ENCODE peak calls at places on chromosomes 16 and 17, in four cellular contexts. D is GM13977; E is cardiac muscle cell; Y is CD4-positive, alpha-beta T cell. F is an unnamed sample.
A peak's percentile ranks its signal among the peaks of the same experiment; 100 is the strongest.

GRCh38 chr17:65756760-65757159 is 195.3 kb upstream of the AXIN2 start:
- DNase-seq in E (no peak), D (no peak), Y (no peak), F (no peak)

GRCh38 chr17:1229354-1229890 is 40.8 kb upstream of the BHLHA9 start:
- DNase-seq in E (peak; percentile 13), D (peak; percentile 95), Y (peak; percentile 17), F (peak; percentile 85)

GRCh38 chr16:71288570-71288889 is 672 bp downstream of the CMTR2 start:
- DNase-seq in E (no peak), Y (no peak), D (no peak), F (no peak)

GRCh38 chr16:48123104-48123788 is 32.5 kb downstream of the ABCC12 start:
- DNase-seq in Y (no peak), D (peak; percentile 62), E (peak; percentile 95), F (no peak)

GRCh38 chr17:77779711-77780539 is 178.6 kb upstream of the TNRC6C start:
- DNase-seq in Y (no peak), D (no peak), E (peak; percentile 38), F (no peak)

GRCh38 chr16:67995423-67995822 is 3.9 kb downstream of the DPEP2 start:
- DNase-seq in E (no peak), Y (no peak), D (peak; percentile 52), F (peak; percentile 89)

GRCh38 chr17:61157246-61157887 is 242.3 kb upstream of the TBX2 start:
- DNase-seq in Y (no peak), D (no peak), E (peak; percentile 55), F (no peak)

GRCh38 chr17:56514264-56514663 is 79.2 kb upstream of the NOG start:
- DNase-seq in D (no peak), Y (no peak), E (no peak), F (no peak)

GRCh38 chr16:11329080-11329491 is 16.2 kb upstream of the RMI2 start:
- DNase-seq in E (peak; percentile 44), Y (no peak), D (peak; percentile 71), F (no peak)

GRCh38 chr16:57701759-57702371 is 7.3 kb downstream of the DRC7 start:
- DNase-seq in D (no peak), Y (no peak), E (no peak), F (no peak)

GRCh38 chr17:44967026-44967906 is 837 bp downstream of the C1QL1 start:
- DNase-seq in E (no peak), D (no peak), Y (no peak), F (no peak)

GRCh38 chr17:44967907-44968224 is 237 bp downstream of the C1QL1 start:
- DNase-seq in E (no peak), D (no peak), Y (no peak), F (no peak)

GRCh38 chr17:44966348-44967025 is 1.6 kb downstream of the C1QL1 start:
- DNase-seq in Y (no peak), E (no peak), D (no peak), F (no peak)

GRCh38 chr17:44968225-44969143 is at the start of gene C1QL1:
- DNase-seq in D (peak; percentile 100), E (peak; percentile 95), Y (peak; percentile 78), F (peak; percentile 74)

DNA sequence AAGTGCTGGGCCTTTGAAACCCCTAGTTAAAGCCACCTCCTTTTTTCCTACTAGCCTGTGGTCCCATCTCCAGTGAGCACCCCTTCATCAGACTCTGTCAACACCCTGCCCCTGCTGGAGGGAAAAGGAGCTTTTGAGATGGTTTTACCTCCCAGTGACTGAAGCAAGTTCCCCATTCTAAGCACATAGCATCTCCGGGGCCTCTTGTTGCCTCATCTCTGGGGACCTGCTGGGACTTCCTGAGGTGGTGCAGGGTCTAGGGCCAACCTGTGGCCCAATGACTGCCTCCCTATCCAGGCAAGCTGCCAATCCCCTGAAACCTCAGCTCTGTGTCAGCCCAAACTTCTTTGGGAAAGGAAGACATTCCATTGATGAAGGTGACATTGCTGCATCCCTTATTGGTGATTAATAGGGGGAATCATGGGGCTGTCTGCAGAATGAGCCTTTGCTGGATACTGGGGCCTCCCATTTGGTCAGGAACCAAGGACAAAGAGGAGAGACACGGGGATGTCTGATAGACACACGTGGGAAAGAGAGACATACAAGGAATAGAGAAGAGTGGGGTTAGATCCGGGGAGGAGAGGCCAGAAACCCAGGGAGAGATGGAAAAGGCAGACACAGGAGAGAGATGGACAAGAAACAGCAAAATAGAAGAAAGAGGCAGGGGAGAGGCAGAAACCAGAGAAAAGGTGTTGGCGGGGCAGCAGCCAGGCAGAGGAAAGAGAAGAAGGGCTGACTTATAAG is 2.4 kb downstream of the C1QL1 start:
- DNase-seq in Y (no peak), E (no peak), D (no peak), F (no peak)
- TF ChIP-seq CTCF in Y (no peak), E (peak; percentile 2), D (no peak), F (no peak)

GRCh38 chr17:45096141-45096540 is 35.0 kb downstream of the NMT1 start:
- DNase-seq in E (peak; percentile 44), Y (no peak), D (no peak), F (no peak)
- TF ChIP-seq CTCF in E (peak; percentile 59), Y (peak; percentile 18), D (peak; percentile 39), F (peak; percentile 34)

GRCh38 chr16:84652565-84652964 is 4.3 kb downstream of the KLHL36 start:
- DNase-seq in E (no peak), D (no peak), Y (peak; percentile 40), F (no peak)
- TF ChIP-seq CTCF in E (no peak), D (no peak), Y (no peak), F (no peak)

GRCh38 chr17:67270411-67270810 is 25.4 kb upstream of the HELZ start:
- DNase-seq in E (no peak), D (no peak), Y (no peak), F (no peak)

GRCh38 chr17:67274466-67274865 is 29.5 kb upstream of the HELZ start:
- DNase-seq in D (no peak), E (no peak), Y (no peak), F (no peak)

GRCh38 chr17:67273900-67274299 is 28.9 kb upstream of the HELZ start:
- DNase-seq in D (no peak), E (no peak), Y (no peak), F (no peak)

GRCh38 chr17:67276075-67276474 is 31.1 kb upstream of the HELZ start:
- DNase-seq in D (no peak), Y (no peak), E (peak; percentile 18), F (no peak)

DNA sequence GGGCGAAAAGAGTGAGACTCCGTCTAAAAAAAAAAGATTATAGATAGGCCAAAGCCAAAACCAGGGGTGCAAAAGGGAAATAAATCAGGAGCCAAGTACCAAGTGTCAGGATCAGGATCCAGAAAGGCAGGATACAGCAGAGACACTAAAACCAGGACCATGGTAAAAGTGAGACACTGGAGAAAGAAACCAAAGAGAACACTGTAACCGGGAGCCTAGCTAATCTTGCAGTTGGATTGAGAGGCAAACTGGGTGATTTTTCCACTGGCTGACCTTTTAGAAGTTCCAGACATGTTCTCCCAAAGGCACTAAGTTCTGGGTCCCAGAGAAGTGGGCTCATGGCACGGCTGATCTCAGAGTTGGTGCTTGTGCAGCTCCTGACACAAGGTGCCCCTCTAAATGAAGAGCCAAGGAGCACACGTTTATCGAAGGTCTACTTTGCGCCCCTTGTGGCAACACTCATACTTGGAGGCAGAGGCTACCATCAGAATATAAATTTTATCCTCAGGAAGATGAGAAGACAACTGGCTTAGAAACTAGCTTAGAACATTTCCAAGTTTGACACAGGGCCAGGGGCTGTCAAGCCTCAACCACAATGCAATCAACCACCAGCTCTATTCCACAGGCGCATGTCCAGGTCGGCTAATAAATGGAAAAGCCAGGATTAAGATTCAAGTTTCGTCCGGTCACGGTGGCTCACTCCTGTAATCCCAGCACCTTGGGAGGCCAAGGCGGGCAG is 27.5 kb upstream of the HELZ start:
- DNase-seq in Y (no peak), D (peak; percentile 40), E (peak; percentile 25), F (no peak)
- TF ChIP-seq CTCF in Y (no peak), D (no peak), E (peak; percentile 45), F (peak; percentile 46)

GRCh38 chr16:88754912-88755744 is 29.9 kb downstream of the PIEZO1 start:
- DNase-seq in D (no peak), E (peak; percentile 25), Y (peak; percentile 28), F (no peak)
- TF ChIP-seq CTCF in D (peak; percentile 25), E (no peak), Y (no peak), F (no peak)

GRCh38 chr16:15041260-15042011 is 14.4 kb downstream of the NTAN1 start:
- DNase-seq in E (peak; percentile 74), Y (no peak), D (no peak), F (no peak)
- TF ChIP-seq CTCF in E (peak; percentile 19), Y (no peak), D (no peak), F (no peak)

GRCh38 chr17:42740699-42741098 is 4.1 kb downstream of the EZH1 start:
- DNase-seq in Y (no peak), D (no peak), E (no peak), F (no peak)

GRCh38 chr17:42744283-42744805 is 496 bp downstream of the EZH1 start:
- DNase-seq in D (peak; percentile 76), E (peak; percentile 42), Y (peak; percentile 49), F (peak; percentile 75)

GRCh38 chr17:42748202-42748905 is 3.5 kb upstream of the EZH1 start:
- DNase-seq in E (no peak), D (no peak), Y (no peak), F (no peak)

GRCh38 chr17:42744806-42745617 is at the start of gene EZH1:
- DNase-seq in D (peak; percentile 99), E (peak; percentile 94), Y (peak; percentile 92), F (peak; percentile 83)

DNA sequence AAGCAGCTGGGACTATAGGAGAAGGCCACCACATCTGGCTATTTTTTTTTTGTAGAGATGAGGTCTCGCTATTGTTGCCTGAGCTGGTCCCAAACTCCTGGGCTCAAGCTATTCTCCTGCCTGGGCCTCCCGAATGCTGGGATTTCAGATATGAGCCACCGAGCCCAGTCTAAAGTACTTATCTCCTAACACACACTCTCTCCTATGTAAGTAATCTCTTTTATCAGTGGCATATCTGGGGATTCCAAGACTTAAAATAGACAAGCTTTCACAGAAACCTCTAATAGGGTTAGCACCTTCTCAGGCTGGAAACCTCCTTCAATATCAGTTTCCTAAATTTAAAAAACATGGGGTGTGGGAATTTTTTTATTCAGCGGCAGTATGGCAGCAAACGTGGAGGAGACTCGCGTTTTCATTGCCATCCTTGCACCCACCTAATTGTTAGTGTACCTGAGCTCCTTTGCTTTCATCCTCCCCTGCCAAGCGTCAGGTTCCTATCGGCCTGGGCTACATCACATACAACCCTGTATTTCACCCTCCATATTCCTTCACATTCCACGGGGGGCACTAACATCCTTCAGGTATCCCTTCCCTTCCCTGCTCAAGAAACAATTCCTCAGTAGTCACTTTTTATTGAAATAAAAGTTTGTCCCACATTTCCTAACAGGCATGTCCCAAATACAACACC is 1.1 kb downstream of the EZH1 start:
- DNase-seq in D (no peak), E (no peak), Y (no peak), F (no peak)
- TF ChIP-seq CTCF in D (no peak), E (peak; percentile 25), Y (no peak), F (no peak)

GRCh38 chr17:27747462-27748359 is 52.6 kb downstream of the NOS2 start:
- DNase-seq in D (no peak), E (no peak), Y (no peak), F (no peak)
- TF ChIP-seq CTCF in D (peak; percentile 4), E (peak; percentile 32), Y (no peak), F (no peak)

F was measured in CD14-positive monocyte.